ENCODE peak calls at places on chromosomes 7 and 10, in seven cellular contexts. T is kidney epithelial cell, C is GM12878, E is body of pancreas, H is AG04450, J is BJ, S is AG10803. M is an unnamed sample.
A peak's percentile ranks its signal among the peaks of the same experiment; 100 is the strongest.

GRCh38 chr10:1230592-1231275 is 174.5 kb downstream of the WDR37 start:
- DNase-seq in C (no peak), S (no peak), H (no peak), E (no peak), J (no peak), T (no peak), M (no peak)

GRCh38 chr7:132511921-132512320 is 64.3 kb downstream of the PLXNA4 start:
- DNase-seq in S (no peak), H (no peak), J (no peak), C (no peak), T (no peak), E (no peak), M (no peak)

GRCh38 chr7:98105942-98106544 is 619 bp upstream of the LMTK2 start:
- DNase-seq in E (peak; percentile 24), T (no peak), C (no peak), J (no peak), H (no peak), S (no peak), M (peak; percentile 3)

GRCh38 chr7:44587843-44588711 is 6.0 kb upstream of the TMED4 start:
- DNase-seq in H (no peak), S (peak; percentile 67), E (peak; percentile 71), T (no peak), J (no peak), C (peak; percentile 53), M (peak; percentile 78)

GRCh38 chr10:79298403-79299244 is 48.6 kb upstream of the PPIF start:
- DNase-seq in E (no peak), C (no peak), J (peak; percentile 84), T (peak; percentile 93), S (peak; percentile 93), H (peak; percentile 91), M (no peak)

GRCh38 chr7:116986611-116987565 is 33.6 kb downstream of the ST7 start:
- DNase-seq in S (no peak), E (no peak), J (no peak), T (no peak), H (no peak), C (no peak), M (peak; percentile 62)

GRCh38 chr10:86342111-86342863 is 24.3 kb downstream of the GRID1 start:
- DNase-seq in S (no peak), J (no peak), H (no peak), T (no peak), C (no peak), E (no peak), M (no peak)

GRCh38 chr7:83276250-83276649 is 113.6 kb upstream of the PCLO start:
- DNase-seq in S (no peak), C (no peak), E (no peak), T (no peak), J (no peak), H (no peak), M (no peak)

GRCh38 chr7:127389321-127389720 is 3.2 kb downstream of the ZNF800 start:
- DNase-seq in H (no peak), C (no peak), E (no peak), T (no peak), S (no peak), J (no peak), M (no peak)

GRCh38 chr10:22552888-22553378 is 161.4 kb downstream of the PIP4K2A start:
- DNase-seq in E (no peak), H (no peak), J (no peak), C (no peak), S (no peak), T (peak; percentile 10), M (no peak)

GRCh38 chr10:81728692-81729091 is 146.3 kb upstream of the NRG3 start:
- DNase-seq in E (no peak), H (no peak), J (no peak), C (no peak), T (no peak), S (no peak), M (no peak)

GRCh38 chr7:38190010-38190409 is 12.0 kb downstream of the STARD3NL start:
- DNase-seq in H (no peak), T (no peak), S (peak; percentile 13), J (no peak), E (no peak), C (no peak), M (no peak)

GRCh38 chr7:44617225-44617885 is 10.9 kb downstream of the OGDH start:
- DNase-seq in T (no peak), J (peak; percentile 37), E (no peak), S (peak; percentile 69), H (no peak), C (no peak), M (peak; percentile 54)

GRCh38 chr10:45052700-45053099 is 52.0 kb downstream of the ZNF22 start:
- DNase-seq in C (no peak), S (no peak), T (no peak), J (no peak), H (no peak), E (no peak), M (peak; percentile 10)

GRCh38 chr7:90858546-90858945 is 262.4 kb downstream of the CDK14 start:
- DNase-seq in E (no peak), T (no peak), C (peak; percentile 27), J (no peak), S (no peak), H (no peak), M (peak; percentile 50)

GRCh38 chr7:26122745-26123144 is 29.3 kb upstream of the NFE2L3 start:
- DNase-seq in C (no peak), S (no peak), J (no peak), E (no peak), H (no peak), T (no peak), M (no peak)

GRCh38 chr10:71585579-71586092 is 133.9 kb downstream of the C10orf105 start:
- DNase-seq in J (no peak), S (no peak), C (no peak), E (no peak), H (no peak), T (no peak), M (no peak)

GRCh38 chr10:118873080-118873737 is 118.4 kb upstream of the CACUL1 start:
- DNase-seq in C (no peak), S (peak; percentile 5), E (no peak), T (peak; percentile 2), J (no peak), H (no peak), M (no peak)

GRCh38 chr7:157521752-157522151 is 184.9 kb downstream of the DNAJB6 start:
- DNase-seq in E (no peak), T (no peak), J (no peak), H (no peak), C (no peak), S (no peak), M (no peak)

GRCh38 chr10:29026065-29026797 is 262.6 kb upstream of the LYZL1 start:
- DNase-seq in E (no peak), J (no peak), S (no peak), T (no peak), C (no peak), H (no peak), M (peak; percentile 4)

GRCh38 chr7:127770870-127771269 is 118.9 kb downstream of the SND1 start:
- DNase-seq in T (no peak), J (no peak), S (peak; percentile 80), E (no peak), C (no peak), H (no peak), M (no peak)

DNA sequence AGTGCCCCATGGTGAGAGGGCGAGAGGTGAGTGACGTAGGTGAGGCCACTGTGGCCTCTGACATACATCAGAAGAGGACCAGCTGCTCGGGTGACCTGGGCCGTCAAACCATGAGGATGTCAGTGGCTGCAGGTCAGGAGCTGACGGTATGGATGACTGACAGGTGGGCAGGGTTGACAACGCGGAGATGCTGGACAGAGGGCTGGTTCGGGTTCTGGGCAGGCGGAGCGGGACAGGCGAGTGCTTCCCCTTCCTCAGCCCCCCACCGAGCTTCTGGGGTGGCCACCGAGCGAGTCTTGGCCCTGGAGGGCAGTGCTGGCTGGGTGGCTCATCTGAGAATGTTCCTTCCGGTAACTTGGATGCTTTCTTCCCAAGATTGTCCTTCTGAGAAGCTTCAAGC is 91.8 kb downstream of the ACTR3B start:
- DNase-seq in H (no peak), E (no peak), S (no peak), C (no peak), J (no peak), T (no peak), M (no peak)
- H3K4me3 ChIP-seq in H (no peak overlapping the region), E (no peak overlapping the region), S (no peak overlapping the region), C (no peak overlapping the region), J (no peak overlapping the region), T (no peak overlapping the region), M (no peak overlapping the region)

DNA sequence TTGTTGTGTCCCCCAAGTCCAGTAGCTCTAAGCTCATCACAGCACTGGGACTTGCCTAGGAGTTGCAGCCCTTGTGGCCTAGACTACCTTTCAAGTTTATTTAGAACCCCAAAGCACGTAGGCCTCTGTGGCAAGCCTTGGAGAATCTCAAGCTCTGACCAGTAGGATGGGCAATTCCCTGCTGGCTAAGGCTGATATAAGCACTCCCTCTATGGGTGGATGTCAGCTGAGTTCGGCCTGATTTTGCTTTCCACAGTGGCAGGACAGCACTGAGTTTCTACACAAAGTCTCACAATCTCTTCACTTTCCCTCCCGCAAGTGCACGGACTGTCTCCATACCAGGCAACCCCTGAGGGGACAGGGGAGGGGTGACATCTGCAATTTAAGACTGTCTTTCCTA is 886.4 kb upstream of the LRRN3 start:
- DNase-seq in T (no peak), J (no peak), E (no peak), C (no peak), H (no peak), S (no peak), M (peak; percentile 2)
- TF ChIP-seq CTCF in T (peak; percentile 38), J (peak; percentile 9), E (no peak), C (no peak), H (peak; percentile 35), S (no peak), M (peak; percentile 7)

GRCh38 chr10:34292675-34293074 is 522.4 kb downstream of the PARD3 start:
- DNase-seq in J (no peak), E (no peak), S (no peak), H (no peak), T (no peak), C (no peak), M (no peak)
- H3K4me3 ChIP-seq in J (no peak overlapping the region), E (no peak overlapping the region), S (no peak overlapping the region), H (no peak overlapping the region), T (no peak overlapping the region), C (no peak overlapping the region), M (no peak overlapping the region)

GRCh38 chr7:130275826-130276291 is 9.2 kb downstream of the CPA2 start:
- DNase-seq in T (no peak), E (no peak), H (no peak), J (no peak), S (peak; percentile 61), C (no peak), M (no peak)

GRCh38 chr7:130274983-130275649 is 8.5 kb downstream of the CPA2 start:
- DNase-seq in T (no peak), S (no peak), H (no peak), C (no peak), J (no peak), E (no peak), M (no peak)

GRCh38 chr7:130272456-130273080 is 5.9 kb downstream of the CPA2 start:
- DNase-seq in C (no peak), H (no peak), S (no peak), E (no peak), T (no peak), J (no peak), M (no peak)

GRCh38 chr7:130273081-130273699 is 6.5 kb downstream of the CPA2 start:
- DNase-seq in C (no peak), J (no peak), H (peak; percentile 26), T (peak; percentile 31), S (peak; percentile 28), E (no peak), M (no peak)

DNA sequence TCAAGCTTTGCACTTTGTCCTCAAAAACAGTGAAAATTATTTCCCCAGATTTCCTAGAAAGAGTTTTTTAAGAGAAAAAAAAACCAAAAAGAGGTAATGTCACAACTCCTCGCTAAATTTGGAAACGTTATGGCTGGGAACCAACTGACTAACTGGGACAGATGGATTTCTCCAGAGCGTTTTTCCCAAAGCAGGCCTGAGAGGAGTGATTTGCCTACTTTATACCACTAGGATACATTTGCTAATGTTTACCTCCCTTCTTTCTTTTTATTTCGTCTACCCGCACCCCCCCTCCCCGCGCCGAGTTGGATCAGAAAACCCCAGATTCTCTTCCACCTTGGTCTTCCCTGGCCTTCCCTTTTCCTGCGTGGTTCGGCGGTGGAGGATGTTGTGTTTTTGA is 7.2 kb downstream of the CPA2 start:
- DNase-seq in C (no peak), T (no peak), J (no peak), E (no peak), H (peak; percentile 23), S (peak; percentile 85), M (no peak)
- TF ChIP-seq CTCF in C (no peak), T (no peak), J (no peak), E (peak; percentile 14), H (peak; percentile 37), S (peak; percentile 41), M (no peak)

M was measured in GM12865.